ENCODE peak calls at places on chromosomes 7 and 10, in nine cellular contexts. One of them, this sample, is unnamed.
A peak's percentile ranks its signal among the peaks of the same experiment; 100 is the strongest.

GRCh38 chr7:130719550-130719949 is 14.5 kb downstream of the KLF14 start:
- DNase-seq in heart right ventricle: no peak
- DNase-seq in GM13977: no peak
- DNase-seq in fibroblast of lung: no peak
- DNase-seq in fibroblast of the aortic adventitia: no peak
- DNase-seq in cardiac fibroblast: no peak
- DNase-seq in mesothelial cell of epicardium: no peak
- DNase-seq in mucosa of descending colon: no peak
- DNase-seq in CD4-positive, alpha-beta T cell: no peak
- DNase-seq in this sample: no peak

GRCh38 chr7:86815556-86815955 is 171.8 kb downstream of the GRM3 start:
- DNase-seq in heart right ventricle: no peak
- DNase-seq in GM13977: no peak
- DNase-seq in fibroblast of lung: no peak
- DNase-seq in fibroblast of the aortic adventitia: no peak
- DNase-seq in cardiac fibroblast: no peak
- DNase-seq in mesothelial cell of epicardium: no peak
- DNase-seq in mucosa of descending colon: no peak
- DNase-seq in CD4-positive, alpha-beta T cell: no peak
- DNase-seq in this sample: no peak

GRCh38 chr10:42982886-42983594 is 93.8 kb upstream of the RET start:
- DNase-seq in heart right ventricle: no peak
- DNase-seq in GM13977: no peak
- DNase-seq in fibroblast of lung: no peak
- DNase-seq in fibroblast of the aortic adventitia: no peak
- DNase-seq in cardiac fibroblast: no peak
- DNase-seq in mesothelial cell of epicardium: peak; percentile 7
- DNase-seq in mucosa of descending colon: peak; percentile 29
- DNase-seq in CD4-positive, alpha-beta T cell: no peak
- DNase-seq in this sample: no peak

GRCh38 chr7:5677538-5678294 is 103.7 kb downstream of the RNF216 start:
- DNase-seq in heart right ventricle: peak; percentile 76
- DNase-seq in GM13977: peak; percentile 54
- DNase-seq in fibroblast of lung: peak; percentile 82
- DNase-seq in fibroblast of the aortic adventitia: peak; percentile 83
- DNase-seq in cardiac fibroblast: peak; percentile 85
- DNase-seq in mesothelial cell of epicardium: peak; percentile 64
- DNase-seq in mucosa of descending colon: no peak
- DNase-seq in CD4-positive, alpha-beta T cell: peak; percentile 16
- DNase-seq in this sample: no peak

GRCh38 chr10:21530168-21530567 is 3.9 kb upstream of the MLLT10 start:
- DNase-seq in heart right ventricle: no peak
- DNase-seq in GM13977: no peak
- DNase-seq in fibroblast of lung: no peak
- DNase-seq in fibroblast of the aortic adventitia: no peak
- DNase-seq in cardiac fibroblast: no peak
- DNase-seq in mesothelial cell of epicardium: no peak
- DNase-seq in mucosa of descending colon: no peak
- DNase-seq in CD4-positive, alpha-beta T cell: no peak
- DNase-seq in this sample: no peak

GRCh38 chr10:125102216-125102615 is 58.1 kb downstream of the CTBP2 start:
- DNase-seq in heart right ventricle: no peak
- DNase-seq in GM13977: no peak
- DNase-seq in fibroblast of lung: peak; percentile 78
- DNase-seq in fibroblast of the aortic adventitia: peak; percentile 61
- DNase-seq in cardiac fibroblast: peak; percentile 61
- DNase-seq in mesothelial cell of epicardium: no peak
- DNase-seq in mucosa of descending colon: no peak
- DNase-seq in CD4-positive, alpha-beta T cell: no peak
- DNase-seq in this sample: no peak

GRCh38 chr10:98444314-98445006 is 2.3 kb downstream of the HPS1 start:
- DNase-seq in heart right ventricle: no peak
- DNase-seq in GM13977: no peak
- DNase-seq in fibroblast of lung: no peak
- DNase-seq in fibroblast of the aortic adventitia: no peak
- DNase-seq in cardiac fibroblast: no peak
- DNase-seq in mesothelial cell of epicardium: no peak
- DNase-seq in mucosa of descending colon: no peak
- DNase-seq in CD4-positive, alpha-beta T cell: no peak
- DNase-seq in this sample: no peak

GRCh38 chr7:46259947-46260346 is 338.9 kb upstream of the IGFBP3 start:
- DNase-seq in heart right ventricle: no peak
- DNase-seq in GM13977: no peak
- DNase-seq in fibroblast of lung: no peak
- DNase-seq in fibroblast of the aortic adventitia: no peak
- DNase-seq in cardiac fibroblast: no peak
- DNase-seq in mesothelial cell of epicardium: no peak
- DNase-seq in mucosa of descending colon: no peak
- DNase-seq in CD4-positive, alpha-beta T cell: no peak
- DNase-seq in this sample: no peak

GRCh38 chr10:101285519-101286070 is 56.3 kb upstream of the LBX1 start:
- DNase-seq in heart right ventricle: no peak
- DNase-seq in GM13977: no peak
- DNase-seq in fibroblast of lung: no peak
- DNase-seq in fibroblast of the aortic adventitia: no peak
- DNase-seq in cardiac fibroblast: no peak
- DNase-seq in mesothelial cell of epicardium: no peak
- DNase-seq in mucosa of descending colon: no peak
- DNase-seq in CD4-positive, alpha-beta T cell: no peak
- DNase-seq in this sample: no peak

GRCh38 chr10:89431977-89432376 is 17.6 kb downstream of the IFIT5 start:
- DNase-seq in heart right ventricle: no peak
- DNase-seq in GM13977: no peak
- DNase-seq in fibroblast of lung: peak; percentile 36
- DNase-seq in fibroblast of the aortic adventitia: peak; percentile 79
- DNase-seq in cardiac fibroblast: peak; percentile 86
- DNase-seq in mesothelial cell of epicardium: no peak
- DNase-seq in mucosa of descending colon: no peak
- DNase-seq in CD4-positive, alpha-beta T cell: no peak
- DNase-seq in this sample: no peak

GRCh38 chr7:50664461-50664922 is 99.3 kb upstream of the DDC start:
- DNase-seq in heart right ventricle: no peak
- DNase-seq in GM13977: peak; percentile 55
- DNase-seq in fibroblast of lung: peak; percentile 60
- DNase-seq in fibroblast of the aortic adventitia: peak; percentile 52
- DNase-seq in cardiac fibroblast: peak; percentile 74
- DNase-seq in mesothelial cell of epicardium: no peak
- DNase-seq in mucosa of descending colon: no peak
- DNase-seq in CD4-positive, alpha-beta T cell: no peak
- DNase-seq in this sample: no peak

GRCh38 chr10:29635711-29636144 is 957 bp upstream of the SVIL start:
- DNase-seq in heart right ventricle: no peak
- DNase-seq in GM13977: no peak
- DNase-seq in fibroblast of lung: no peak
- DNase-seq in fibroblast of the aortic adventitia: peak; percentile 26
- DNase-seq in cardiac fibroblast: peak; percentile 61
- DNase-seq in mesothelial cell of epicardium: no peak
- DNase-seq in mucosa of descending colon: peak; percentile 67
- DNase-seq in CD4-positive, alpha-beta T cell: no peak
- DNase-seq in this sample: peak; percentile 40

GRCh38 chr7:137715101-137715500 is 131.7 kb downstream of the DGKI start:
- DNase-seq in heart right ventricle: no peak
- DNase-seq in GM13977: no peak
- DNase-seq in fibroblast of lung: no peak
- DNase-seq in fibroblast of the aortic adventitia: peak; percentile 40
- DNase-seq in cardiac fibroblast: peak; percentile 83
- DNase-seq in mesothelial cell of epicardium: no peak
- DNase-seq in mucosa of descending colon: no peak
- DNase-seq in CD4-positive, alpha-beta T cell: no peak
- DNase-seq in this sample: no peak

GRCh38 chr7:156458011-156458410 is 182.6 kb upstream of the RNF32 start:
- DNase-seq in heart right ventricle: no peak
- DNase-seq in GM13977: no peak
- DNase-seq in fibroblast of lung: no peak
- DNase-seq in fibroblast of the aortic adventitia: no peak
- DNase-seq in cardiac fibroblast: no peak
- DNase-seq in mesothelial cell of epicardium: no peak
- DNase-seq in mucosa of descending colon: no peak
- DNase-seq in CD4-positive, alpha-beta T cell: no peak
- DNase-seq in this sample: no peak

GRCh38 chr10:74082319-74082718 is 68.3 kb downstream of the AP3M1 start:
- DNase-seq in heart right ventricle: no peak
- DNase-seq in GM13977: no peak
- DNase-seq in fibroblast of lung: no peak
- DNase-seq in fibroblast of the aortic adventitia: no peak
- DNase-seq in cardiac fibroblast: no peak
- DNase-seq in mesothelial cell of epicardium: no peak
- DNase-seq in mucosa of descending colon: no peak
- DNase-seq in CD4-positive, alpha-beta T cell: no peak
- DNase-seq in this sample: no peak

GRCh38 chr10:74083304-74083703 is 67.3 kb downstream of the AP3M1 start:
- DNase-seq in heart right ventricle: no peak
- DNase-seq in GM13977: no peak
- DNase-seq in fibroblast of lung: no peak
- DNase-seq in fibroblast of the aortic adventitia: no peak
- DNase-seq in cardiac fibroblast: no peak
- DNase-seq in mesothelial cell of epicardium: no peak
- DNase-seq in mucosa of descending colon: no peak
- DNase-seq in CD4-positive, alpha-beta T cell: no peak
- DNase-seq in this sample: no peak

GRCh38 chr10:74079914-74080590 is 70.6 kb downstream of the AP3M1 start:
- DNase-seq in heart right ventricle: no peak
- DNase-seq in GM13977: no peak
- DNase-seq in fibroblast of lung: peak; percentile 29
- DNase-seq in fibroblast of the aortic adventitia: peak; percentile 40
- DNase-seq in cardiac fibroblast: peak; percentile 63
- DNase-seq in mesothelial cell of epicardium: no peak
- DNase-seq in mucosa of descending colon: no peak
- DNase-seq in CD4-positive, alpha-beta T cell: no peak
- DNase-seq in this sample: no peak

GRCh38 chr10:74081918-74082317 is 68.7 kb downstream of the AP3M1 start:
- DNase-seq in heart right ventricle: no peak
- DNase-seq in GM13977: no peak
- DNase-seq in fibroblast of lung: no peak
- DNase-seq in fibroblast of the aortic adventitia: no peak
- DNase-seq in cardiac fibroblast: no peak
- DNase-seq in mesothelial cell of epicardium: no peak
- DNase-seq in mucosa of descending colon: no peak
- DNase-seq in CD4-positive, alpha-beta T cell: no peak
- DNase-seq in this sample: no peak

DNA sequence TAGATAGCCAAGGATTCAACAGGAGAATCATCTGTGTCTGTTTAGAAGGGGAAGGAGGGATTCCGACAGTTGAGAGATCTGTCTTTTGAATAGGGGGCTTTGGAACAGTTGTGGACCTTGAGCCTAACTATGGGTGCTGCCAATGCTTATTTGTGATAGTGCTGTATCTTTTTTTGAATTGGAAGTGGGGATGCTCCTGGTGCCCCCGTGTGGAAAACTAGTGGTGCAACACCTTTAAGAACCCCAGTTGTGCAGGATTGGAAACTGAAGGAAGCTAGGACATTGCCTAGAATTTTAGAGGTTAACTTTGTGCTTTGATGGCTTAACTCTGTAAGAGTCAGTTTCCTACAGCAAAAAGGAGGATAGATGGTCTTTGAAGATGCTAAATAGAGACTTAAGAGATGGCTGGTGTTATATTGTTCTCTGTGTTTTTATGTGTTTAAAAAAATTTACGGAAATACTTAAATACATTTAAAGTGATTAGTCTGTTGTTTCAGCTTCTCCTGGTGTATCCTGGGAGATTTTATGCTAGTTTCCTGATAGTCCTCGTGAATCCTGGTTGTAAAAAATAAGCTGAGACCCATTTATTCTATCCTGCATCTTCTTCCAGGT is 69.3 kb downstream of the AP3M1 start:
- DNase-seq in heart right ventricle: peak; percentile 54
- DNase-seq in GM13977: peak; percentile 37
- DNase-seq in fibroblast of lung: peak; percentile 76
- DNase-seq in fibroblast of the aortic adventitia: peak; percentile 77
- DNase-seq in cardiac fibroblast: peak; percentile 74
- DNase-seq in mesothelial cell of epicardium: peak; percentile 50
- DNase-seq in mucosa of descending colon: no peak
- DNase-seq in CD4-positive, alpha-beta T cell: peak; percentile 26
- DNase-seq in this sample: no peak
- TF ChIP-seq CTCF in heart right ventricle: peak; percentile 77
- TF ChIP-seq CTCF in GM13977: peak; percentile 66
- TF ChIP-seq CTCF in fibroblast of lung: peak; percentile 87
- TF ChIP-seq CTCF in fibroblast of the aortic adventitia: peak; percentile 84
- TF ChIP-seq CTCF in cardiac fibroblast: peak; percentile 80
- TF ChIP-seq CTCF in mesothelial cell of epicardium: peak; percentile 52
- TF ChIP-seq CTCF in mucosa of descending colon: peak; percentile 49
- TF ChIP-seq CTCF in CD4-positive, alpha-beta T cell: peak; percentile 82
- TF ChIP-seq CTCF in this sample: peak; percentile 47

DNA sequence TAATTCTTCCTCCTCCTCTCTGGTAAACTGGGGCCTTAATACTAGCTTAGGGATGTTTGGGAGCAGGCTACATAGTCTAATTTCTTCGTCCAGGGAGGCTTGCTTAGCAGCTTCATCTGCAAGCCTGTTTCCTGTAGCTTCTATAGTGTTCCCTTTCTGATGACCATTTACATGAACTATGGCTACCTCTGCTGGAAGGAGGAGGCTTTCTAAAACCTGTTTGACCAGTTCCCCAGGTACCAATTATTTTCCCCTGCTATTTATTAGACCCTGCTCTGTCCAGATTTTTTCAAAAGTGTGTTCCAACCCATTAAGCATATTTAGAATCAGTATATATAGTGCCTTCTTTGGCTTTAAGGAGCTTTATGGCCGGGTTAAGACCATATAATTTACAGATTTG is 38.8 kb upstream of the DNAH11 start:
- DNase-seq in heart right ventricle: no peak
- DNase-seq in GM13977: no peak
- DNase-seq in fibroblast of lung: no peak
- DNase-seq in fibroblast of the aortic adventitia: no peak
- DNase-seq in cardiac fibroblast: no peak
- DNase-seq in mesothelial cell of epicardium: no peak
- DNase-seq in mucosa of descending colon: no peak
- DNase-seq in CD4-positive, alpha-beta T cell: no peak
- DNase-seq in this sample: no peak
- TF ChIP-seq CTCF in heart right ventricle: no peak
- TF ChIP-seq CTCF in GM13977: no peak
- TF ChIP-seq CTCF in fibroblast of lung: no peak
- TF ChIP-seq CTCF in fibroblast of the aortic adventitia: no peak
- TF ChIP-seq CTCF in cardiac fibroblast: no peak
- TF ChIP-seq CTCF in mesothelial cell of epicardium: no peak
- TF ChIP-seq CTCF in mucosa of descending colon: no peak
- TF ChIP-seq CTCF in CD4-positive, alpha-beta T cell: no peak
- TF ChIP-seq CTCF in this sample: no peak

DNA sequence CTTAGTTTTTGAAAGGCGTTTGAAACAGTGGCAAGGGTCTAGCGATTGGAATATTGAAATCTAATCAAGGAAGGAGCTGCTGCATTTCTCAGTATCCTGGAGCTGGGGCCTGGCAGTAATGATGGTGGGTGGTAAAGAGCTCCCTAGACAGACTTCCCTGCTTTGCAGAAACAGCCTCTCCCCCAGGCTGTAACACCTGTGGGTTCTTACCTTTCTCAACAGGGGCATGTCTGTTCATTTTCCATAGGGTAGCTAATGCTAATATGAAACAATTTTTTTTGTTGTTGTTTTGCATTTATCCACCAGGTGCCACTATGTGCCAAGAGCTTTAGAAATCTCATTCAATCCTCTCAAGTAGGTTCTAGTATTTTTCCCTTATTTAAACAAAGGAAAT is 345.5 kb downstream of the REEP3 start:
- DNase-seq in heart right ventricle: no peak
- DNase-seq in GM13977: no peak
- DNase-seq in fibroblast of lung: peak; percentile 23
- DNase-seq in fibroblast of the aortic adventitia: peak; percentile 9
- DNase-seq in cardiac fibroblast: peak; percentile 47
- DNase-seq in mesothelial cell of epicardium: no peak
- DNase-seq in mucosa of descending colon: no peak
- DNase-seq in CD4-positive, alpha-beta T cell: no peak
- DNase-seq in this sample: no peak
- TF ChIP-seq CTCF in heart right ventricle: no peak
- TF ChIP-seq CTCF in GM13977: peak; percentile 25
- TF ChIP-seq CTCF in fibroblast of lung: no peak
- TF ChIP-seq CTCF in fibroblast of the aortic adventitia: no peak
- TF ChIP-seq CTCF in cardiac fibroblast: peak; percentile 16
- TF ChIP-seq CTCF in mesothelial cell of epicardium: peak; percentile 60
- TF ChIP-seq CTCF in mucosa of descending colon: no peak
- TF ChIP-seq CTCF in CD4-positive, alpha-beta T cell: peak; percentile 55
- TF ChIP-seq CTCF in this sample: peak; percentile 42

GRCh38 chr7:8823486-8823885 is 390.1 kb downstream of the NXPH1 start:
- DNase-seq in heart right ventricle: no peak
- DNase-seq in GM13977: no peak
- DNase-seq in fibroblast of lung: no peak
- DNase-seq in fibroblast of the aortic adventitia: no peak
- DNase-seq in cardiac fibroblast: no peak
- DNase-seq in mesothelial cell of epicardium: no peak
- DNase-seq in mucosa of descending colon: no peak
- DNase-seq in CD4-positive, alpha-beta T cell: no peak
- DNase-seq in this sample: no peak
- TF ChIP-seq CTCF in heart right ventricle: no peak
- TF ChIP-seq CTCF in GM13977: no peak
- TF ChIP-seq CTCF in fibroblast of lung: no peak
- TF ChIP-seq CTCF in fibroblast of the aortic adventitia: no peak
- TF ChIP-seq CTCF in cardiac fibroblast: no peak
- TF ChIP-seq CTCF in mesothelial cell of epicardium: no peak
- TF ChIP-seq CTCF in mucosa of descending colon: no peak
- TF ChIP-seq CTCF in CD4-positive, alpha-beta T cell: no peak
- TF ChIP-seq CTCF in this sample: no peak

This sample was measured in natural killer cell.